ENCODE peak calls at places on chromosomes 2 and 18, in four cellular contexts. W is retina, L is head of caudate nucleus, Z is NCI-H774. C is an unnamed sample.

GRCh38 chr2:120397362-120397811 is 51.5 kb downstream of the INHBB start:
- DNase-seq in W (no peak), L (no peak), Z (no peak), C (no peak)

GRCh38 chr2:74930811-74931486 is 27.5 kb upstream of the POLE4 start:
- DNase-seq in W (no peak), L (no peak), Z (no peak), C (no peak)

GRCh38 chr2:44360749-44361329 is 455 bp downstream of the PREPL start:
- DNase-seq in W (no peak), L (peak), Z (no peak), C (peak)

GRCh38 chr2:230828272-230828961 is 36.3 kb upstream of the ITM2C start:
- DNase-seq in W (peak), L (no peak), Z (no peak), C (no peak)

GRCh38 chr2:109523121-109523520 is 90.6 kb downstream of the SEPTIN10 start:
- DNase-seq in W (no peak), L (no peak), Z (no peak), C (no peak)

GRCh38 chr2:157837851-157838441 is 38.2 kb downstream of the ACVR1 start:
- DNase-seq in W (peak), L (peak), Z (peak), C (no peak)

GRCh38 chr18:21912339-21913239 is 172.0 kb downstream of the MIB1 start:
- DNase-seq in W (no peak), L (no peak), Z (no peak), C (no peak)

GRCh38 chr18:41324020-41324791 is 630.8 kb upstream of the PIK3C3 start:
- DNase-seq in W (no peak), L (no peak), Z (no peak), C (no peak)

GRCh38 chr2:239161711-239162140 is 239.1 kb downstream of the HDAC4 start:
- DNase-seq in W (no peak), L (peak), Z (no peak), C (no peak)